ENCODE peak calls at places on chromosomes 13 and 19, in four cellular contexts. F, P, Z and E are unnamed samples. For H3K9me3, the result is how much of the 10 kb centered on the place peaks cover.

GRCh38 chr13:78589206-78589605 is 14.1 kb downstream of the POU4F1 start:
- DNase-seq in F (peak), P (no peak), Z (no peak), E (no peak)

GRCh38 chr13:114015608-114016295 is 41.9 kb upstream of the C13orf46 start:
- DNase-seq in F (no peak), P (no peak), Z (peak), E (no peak)

GRCh38 chr13:48400090-48400694 is 12.7 kb downstream of the LPAR6 start:
- DNase-seq in F (no peak), P (no peak), Z (no peak), E (no peak)

GRCh38 chr13:37316935-37317334 is 211.5 kb upstream of the CSNK1A1L start:
- DNase-seq in F (no peak), P (no peak), Z (no peak), E (no peak)

GRCh38 chr19:47391510-47392223 is 27.7 kb downstream of the MEIS3 start:
- DNase-seq in F (peak), P (peak), Z (peak), E (peak)

GRCh38 chr13:114076329-114076761 is 56.1 kb downstream of the RASA3 start:
- DNase-seq in F (no peak), P (no peak), Z (no peak), E (no peak)

GRCh38 chr19:3252650-3253049 is 28.2 kb downstream of the CELF5 start:
- DNase-seq in F (no peak), P (no peak), Z (no peak), E (no peak)

GRCh38 chr13:37453246-37453645 is 145.3 kb downstream of the POSTN start:
- DNase-seq in F (no peak), P (no peak), Z (no peak), E (no peak)

GRCh38 chr19:16209266-16209665 is 11.6 kb downstream of the AP1M1 start:
- DNase-seq in F (no peak), P (no peak), Z (no peak), E (no peak)

GRCh38 chr13:25466880-25467279 is 95.1 kb downstream of the ATP8A2 start:
- DNase-seq in F (no peak), P (no peak), Z (no peak), E (no peak)

GRCh38 chr19:33622809-33623511 is 1.2 kb downstream of the CHST8 start:
- DNase-seq in F (peak), P (no peak), Z (no peak), E (no peak)

GRCh38 chr19:47797996-47798903 is 6.1 kb downstream of the TPRX1 start:
- DNase-seq in F (no peak), P (no peak), Z (no peak), E (no peak)

GRCh38 chr13:94309997-94310842 is 169.3 kb downstream of the DCT start:
- DNase-seq in F (no peak), P (no peak), Z (no peak), E (no peak)

GRCh38 chr13:109251958-109252357 is 534.4 kb downstream of the IRS2 start:
- DNase-seq in F (no peak), P (no peak), Z (no peak), E (no peak)

GRCh38 chr19:49142866-49143335 is 12.3 kb downstream of the HRC start:
- DNase-seq in F (peak), P (peak), Z (peak), E (peak)

GRCh38 chr19:11005521-11005920 is 44.7 kb downstream of the SMARCA4 start:
- DNase-seq in F (no peak), P (no peak), Z (no peak), E (no peak)

GRCh38 chr13:26784704-26785639 is 24.4 kb upstream of the GPR12 start:
- DNase-seq in F (peak), P (no peak), Z (peak), E (peak)

GRCh38 chr13:37869756-37870488 is at the start of gene TRPC4:
- DNase-seq in F (peak), P (peak), Z (no peak), E (no peak)

GRCh38 chr13:113123226-113124150 is 889 bp downstream of the F10 start:
- DNase-seq in F (no peak), P (no peak), Z (no peak), E (no peak)

GRCh38 chr13:62022369-62022768 is 606.7 kb upstream of the PCDH20 start:
- DNase-seq in F (no peak), P (no peak), Z (no peak), E (no peak)

GRCh38 chr13:111467111-111467890 is 146.9 kb downstream of the TEX29 start:
- DNase-seq in F (no peak), P (no peak), Z (no peak), E (no peak)

GRCh38 chr13:22748866-22749586 is 431.8 kb upstream of the SGCG start:
- DNase-seq in F (no peak), P (no peak), Z (no peak), E (no peak)

GRCh38 chr19:40274585-40275544 is 10.3 kb downstream of the AKT2 start:
- DNase-seq in F (no peak), P (no peak), Z (no peak), E (no peak)

GRCh38 chr13:36778083-36778671 is 40.8 kb upstream of the RFXAP start:
- DNase-seq in F (peak), P (no peak), Z (no peak), E (no peak)

GRCh38 chr13:25468330-25469178 is 96.8 kb downstream of the ATP8A2 start:
- DNase-seq in F (peak), P (no peak), Z (no peak), E (no peak)

GRCh38 chr19:42081584-42082258 is 5.8 kb downstream of the ZNF574 start:
- DNase-seq in F (no peak), P (no peak), Z (no peak), E (no peak)

GRCh38 chr13:21522130-21522529 is 63.0 kb upstream of the ZDHHC20 start:
- DNase-seq in F (no peak), P (no peak), Z (no peak), E (no peak)

GRCh38 chr19:6522712-6523111 is 8.1 kb upstream of the TNFSF9 start:
- DNase-seq in F (no peak), P (no peak), Z (no peak), E (no peak)

GRCh38 chr19:27671876-27672275 is 1541.1 kb downstream of the UQCRFS1 start:
- DNase-seq in F (no peak), P (no peak), Z (no peak), E (no peak)

GRCh38 chr13:73288596-73288995 is 229.8 kb downstream of the KLF5 start:
- DNase-seq in F (no peak), P (no peak), Z (no peak), E (no peak)

GRCh38 chr19:18496980-18497256 is 25.0 kb downstream of the ELL start:
- DNase-seq in F (no peak), P (no peak), Z (no peak), E (no peak)

GRCh38 chr19:8075158-8076086 is 22.9 kb downstream of the CCL25 start:
- DNase-seq in F (no peak), P (no peak), Z (no peak), E (no peak)

DNA sequence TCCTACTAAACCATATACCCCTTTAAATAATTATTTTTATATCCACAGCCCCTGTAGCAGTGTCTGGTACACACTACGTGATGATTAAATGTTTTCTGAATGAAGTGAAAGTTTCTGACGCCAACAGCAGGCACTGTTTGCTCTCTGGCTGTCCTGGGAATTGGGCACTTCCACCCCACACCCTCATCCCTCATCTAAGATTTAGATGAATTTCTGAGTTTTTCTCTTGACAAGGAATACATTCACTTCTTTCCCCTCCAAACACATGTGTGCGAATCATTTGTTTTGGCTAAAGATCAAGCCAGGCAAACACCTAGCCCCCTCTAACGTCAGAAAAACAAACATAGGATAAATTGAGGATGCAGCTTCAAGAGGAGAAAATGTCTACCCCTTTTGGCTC is 93.7 kb downstream of the NUFIP1 start:
- DNase-seq in F (no peak), P (no peak), Z (no peak), E (no peak)
- TF ChIP-seq CTCF in F (no peak), P (no peak), Z (no peak), E (no peak)

DNA sequence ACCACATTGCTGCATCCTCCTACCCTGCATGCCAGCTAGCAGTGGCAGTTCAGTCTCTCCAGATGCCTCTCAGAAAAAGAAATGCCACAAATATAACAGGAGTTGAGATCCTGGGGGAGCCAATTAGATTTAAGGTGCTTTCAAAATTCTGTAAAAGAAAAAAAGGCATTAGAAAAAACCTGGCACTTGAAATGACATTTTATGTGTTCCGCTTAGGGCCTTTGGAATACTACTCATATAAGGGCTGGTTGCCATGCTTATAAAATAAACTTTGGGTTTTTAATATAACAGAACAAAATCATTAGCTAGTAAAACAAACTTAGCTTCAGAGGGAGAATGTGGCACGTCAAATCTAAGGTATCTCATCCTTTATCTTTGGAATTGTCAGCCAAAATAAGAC is 104.1 kb downstream of the ENOX1 start:
- DNase-seq in F (no peak), P (no peak), Z (no peak), E (no peak)
- H3K27ac ChIP-seq in F (no peak), P (no peak), Z (no peak), E (no peak)

DNA sequence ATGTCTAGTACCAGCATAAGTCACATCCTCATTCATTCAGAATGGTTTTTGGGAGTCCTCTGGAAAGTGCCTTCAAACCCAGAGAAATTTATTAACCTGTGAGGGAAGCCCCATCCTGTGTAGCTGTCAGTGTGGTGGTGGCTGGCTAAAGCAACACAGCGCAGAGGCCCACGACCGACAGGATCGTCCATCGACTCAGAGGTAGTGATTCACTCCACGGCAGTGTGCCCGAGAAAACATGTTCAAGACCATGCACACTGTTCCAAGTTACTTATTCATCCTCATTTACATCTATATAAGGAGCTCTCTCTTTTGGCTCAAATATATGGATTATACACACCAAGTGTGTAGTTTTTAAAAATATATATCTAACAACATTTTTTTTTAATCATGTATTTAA is 96.3 kb upstream of the SLC15A1 start:
- DNase-seq in F (no peak), P (no peak), Z (no peak), E (no peak)
- H3K9me3 ChIP-seq in F (under half), P (under half), Z (under half), E (under half)

DNA sequence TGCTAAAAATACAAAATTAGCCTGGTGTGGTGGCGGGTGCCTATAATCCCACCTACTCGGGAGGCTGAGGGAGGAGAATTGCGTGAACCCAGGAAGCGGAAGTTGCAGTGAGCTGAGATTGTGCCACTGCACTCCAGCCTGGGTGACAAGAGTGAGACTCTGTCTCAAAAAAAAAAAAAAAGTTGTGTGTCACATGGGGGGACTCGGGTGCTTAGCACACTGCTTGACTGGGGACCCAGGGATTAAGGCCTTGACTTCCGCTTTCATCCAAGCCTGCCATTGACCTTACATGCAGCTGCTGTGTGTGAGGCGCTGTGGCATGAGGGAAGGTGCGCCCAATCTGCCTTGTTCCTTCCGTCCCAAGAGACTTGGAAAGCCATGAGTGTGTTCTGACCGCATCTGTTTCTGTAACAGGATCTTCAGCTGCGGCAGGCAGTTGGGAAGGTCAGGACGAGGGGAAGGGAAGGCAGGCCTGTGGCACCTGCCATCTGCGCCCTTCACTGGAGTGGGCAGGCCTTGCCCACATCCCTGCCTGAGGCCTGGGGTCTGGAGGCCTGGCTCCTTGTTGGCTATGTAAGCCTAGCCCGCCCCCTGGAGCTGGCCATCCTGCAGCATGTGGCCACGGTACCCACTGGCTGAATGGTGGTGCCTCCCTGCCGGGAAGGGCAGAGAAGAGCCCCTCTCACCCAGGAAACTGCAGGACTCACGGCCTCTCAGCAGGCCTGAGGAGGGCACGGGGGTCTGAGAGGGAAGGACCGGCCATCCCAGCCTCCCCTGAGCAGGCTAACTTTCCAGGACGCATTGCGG is 23.0 kb downstream of the PPP1R37 start:
- DNase-seq in F (no peak), P (no peak), Z (no peak), E (no peak)
- TF ChIP-seq CTCF in F (no peak), P (no peak), Z (no peak), E (no peak)

DNA sequence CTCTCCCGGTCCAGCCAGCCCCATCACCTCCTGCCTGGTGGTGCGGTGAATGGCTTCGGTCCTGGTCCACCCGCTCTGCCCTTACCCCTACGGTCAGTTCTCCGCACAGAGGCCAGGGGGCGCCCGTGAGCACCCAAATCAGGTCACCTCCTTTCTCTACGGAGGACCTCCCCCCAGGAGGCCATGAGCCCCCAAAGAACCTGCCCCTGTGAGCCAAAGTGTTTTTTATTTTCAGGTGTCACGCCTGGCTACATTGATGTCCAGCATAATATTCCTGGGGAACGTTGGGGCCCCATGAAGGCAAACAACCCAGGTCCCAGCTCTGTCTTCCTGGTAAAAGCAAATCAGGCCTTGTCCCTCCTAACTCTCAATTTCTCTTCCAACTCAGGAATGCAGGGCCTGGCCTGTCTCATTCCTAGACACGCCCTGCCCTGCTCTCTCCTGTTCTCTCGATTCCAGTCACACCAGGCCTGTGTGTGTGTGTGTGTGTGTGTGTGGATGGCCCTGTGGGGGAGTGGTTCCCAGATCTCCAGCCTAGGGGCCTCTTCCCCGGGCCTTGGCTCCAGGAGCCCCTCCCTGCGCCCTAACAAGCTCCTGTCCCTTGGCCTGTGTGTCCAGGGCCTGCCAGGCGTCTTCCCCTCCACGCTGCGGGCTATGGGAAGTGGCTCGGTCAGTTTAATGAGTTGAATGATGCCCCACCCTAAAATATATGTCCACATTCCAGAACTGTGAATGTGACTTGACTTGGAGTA is 9.7 kb upstream of the GIPC1 start:
- DNase-seq in F (peak), P (no peak), Z (no peak), E (peak)
- H3K27ac ChIP-seq in F (no peak), P (no peak), Z (peak), E (peak)

GRCh38 chr19:58243351-58243750 is 14.6 kb downstream of the ZNF544 start:
- DNase-seq in F (no peak), P (no peak), Z (no peak), E (no peak)
- H3K9me3 ChIP-seq in F (under half), P (under half), Z (under half), E (half or more)

GRCh38 chr13:39602614-39603366 is at the start of gene LHFPL6:
- DNase-seq in F (peak), P (peak), Z (peak), E (peak)
- TF ChIP-seq CTCF in F (peak), P (no peak), Z (peak), E (no peak)

DNA sequence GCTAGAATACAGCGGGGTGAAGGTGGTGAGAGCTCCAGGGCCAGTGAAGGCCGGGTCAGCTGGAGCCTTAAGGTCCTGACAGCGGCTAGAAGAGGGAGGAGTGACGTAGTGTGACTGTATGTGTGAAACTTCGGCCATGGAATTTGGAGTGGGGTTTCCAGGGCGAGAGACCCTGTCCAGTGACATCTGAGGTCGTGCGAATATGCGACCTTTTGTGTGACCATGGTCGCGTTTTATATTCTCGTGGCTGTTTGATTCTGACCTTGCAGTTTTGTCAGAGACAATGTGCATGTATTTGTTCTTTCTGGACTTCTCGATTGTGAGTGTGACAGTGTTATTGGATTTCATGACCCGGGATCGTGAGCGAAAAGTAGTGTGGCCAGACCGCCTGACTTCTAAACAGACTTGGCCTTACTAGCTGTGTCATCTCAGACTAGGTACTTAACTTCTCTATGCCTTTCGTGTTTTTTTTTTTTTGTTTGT is 405 bp upstream of the ZNF569 start:
- DNase-seq in F (no peak), P (no peak), Z (no peak), E (no peak)
- H3K27ac ChIP-seq in F (no peak), P (peak), Z (peak), E (peak)

GRCh38 chr19:22519152-22519551 is 97.0 kb upstream of the ZNF98 start:
- DNase-seq in F (no peak), P (no peak), Z (no peak), E (no peak)
- H3K9me3 ChIP-seq in F (under half), P (under half), Z (under half), E (under half)